ENCODE peak calls at places on chromosomes 5 and 9, in ten cellular contexts. One of them, this sample, is unnamed.

GRCh38 chr5:137858954-137859353 is 8.7 kb upstream of the MYOT start:
- DNase-seq in right atrium auricular region: no peak
- DNase-seq in tibial nerve: no peak
- DNase-seq in fibroblast of pulmonary artery: no peak
- DNase-seq in GM10248: no peak
- DNase-seq in activated T-helper 1 cell treated with anti-CD3 and anti-CD28 coated beads, Interleukin-12 subunit alpha, Interleukin-12 subunit beta, Interleukin-2, Interleukin-4 antibody, amounts not matched to agents 30 ng/mL and 10 ng/mL and 1 ng/mL, durations not matched to agents 14 hours and 24 hours and 36 hours: no peak
- DNase-seq in NCI-H1092 treated with DMSO at 0.1 percent for 48 hours: no peak
- DNase-seq in AG04449: no peak
- DNase-seq in astrocyte: no peak
- DNase-seq in endothelial cell of umbilical vein: no peak
- DNase-seq in this sample: no peak

GRCh38 chr9:135512904-135513303 is 8.3 kb upstream of the LCN1 start:
- DNase-seq in right atrium auricular region: no peak
- DNase-seq in tibial nerve: no peak
- DNase-seq in fibroblast of pulmonary artery: no peak
- DNase-seq in GM10248: no peak
- DNase-seq in activated T-helper 1 cell treated with anti-CD3 and anti-CD28 coated beads, Interleukin-12 subunit alpha, Interleukin-12 subunit beta, Interleukin-2, Interleukin-4 antibody, amounts not matched to agents 30 ng/mL and 10 ng/mL and 1 ng/mL, durations not matched to agents 14 hours and 24 hours and 36 hours: no peak
- DNase-seq in NCI-H1092 treated with DMSO at 0.1 percent for 48 hours: no peak
- DNase-seq in AG04449: no peak
- DNase-seq in astrocyte: peak
- DNase-seq in endothelial cell of umbilical vein: no peak
- DNase-seq in this sample: no peak

GRCh38 chr9:114114364-114114763 is 15.3 kb upstream of the KIF12 start:
- DNase-seq in right atrium auricular region: no peak
- DNase-seq in tibial nerve: no peak
- DNase-seq in fibroblast of pulmonary artery: no peak
- DNase-seq in GM10248: no peak
- DNase-seq in activated T-helper 1 cell treated with anti-CD3 and anti-CD28 coated beads, Interleukin-12 subunit alpha, Interleukin-12 subunit beta, Interleukin-2, Interleukin-4 antibody, amounts not matched to agents 30 ng/mL and 10 ng/mL and 1 ng/mL, durations not matched to agents 14 hours and 24 hours and 36 hours: no peak
- DNase-seq in NCI-H1092 treated with DMSO at 0.1 percent for 48 hours: no peak
- DNase-seq in AG04449: no peak
- DNase-seq in astrocyte: peak
- DNase-seq in endothelial cell of umbilical vein: no peak
- DNase-seq in this sample: no peak

GRCh38 chr9:3848445-3849114 is 322.8 kb upstream of the RFX3 start:
- DNase-seq in right atrium auricular region: no peak
- DNase-seq in tibial nerve: no peak
- DNase-seq in fibroblast of pulmonary artery: peak
- DNase-seq in GM10248: no peak
- DNase-seq in activated T-helper 1 cell treated with anti-CD3 and anti-CD28 coated beads, Interleukin-12 subunit alpha, Interleukin-12 subunit beta, Interleukin-2, Interleukin-4 antibody, amounts not matched to agents 30 ng/mL and 10 ng/mL and 1 ng/mL, durations not matched to agents 14 hours and 24 hours and 36 hours: no peak
- DNase-seq in NCI-H1092 treated with DMSO at 0.1 percent for 48 hours: no peak
- DNase-seq in AG04449: no peak
- DNase-seq in astrocyte: no peak
- DNase-seq in endothelial cell of umbilical vein: peak
- DNase-seq in this sample: peak

GRCh38 chr9:114263853-114264510 is 58.9 kb upstream of the ORM1 start:
- DNase-seq in right atrium auricular region: no peak
- DNase-seq in tibial nerve: no peak
- DNase-seq in fibroblast of pulmonary artery: no peak
- DNase-seq in GM10248: no peak
- DNase-seq in activated T-helper 1 cell treated with anti-CD3 and anti-CD28 coated beads, Interleukin-12 subunit alpha, Interleukin-12 subunit beta, Interleukin-2, Interleukin-4 antibody, amounts not matched to agents 30 ng/mL and 10 ng/mL and 1 ng/mL, durations not matched to agents 14 hours and 24 hours and 36 hours: no peak
- DNase-seq in NCI-H1092 treated with DMSO at 0.1 percent for 48 hours: no peak
- DNase-seq in AG04449: no peak
- DNase-seq in astrocyte: no peak
- DNase-seq in endothelial cell of umbilical vein: no peak
- DNase-seq in this sample: no peak

GRCh38 chr9:90805006-90805993 is 3.7 kb downstream of the SYK start:
- DNase-seq in right atrium auricular region: no peak
- DNase-seq in tibial nerve: no peak
- DNase-seq in fibroblast of pulmonary artery: no peak
- DNase-seq in GM10248: no peak
- DNase-seq in activated T-helper 1 cell treated with anti-CD3 and anti-CD28 coated beads, Interleukin-12 subunit alpha, Interleukin-12 subunit beta, Interleukin-2, Interleukin-4 antibody, amounts not matched to agents 30 ng/mL and 10 ng/mL and 1 ng/mL, durations not matched to agents 14 hours and 24 hours and 36 hours: no peak
- DNase-seq in NCI-H1092 treated with DMSO at 0.1 percent for 48 hours: peak
- DNase-seq in AG04449: no peak
- DNase-seq in astrocyte: no peak
- DNase-seq in endothelial cell of umbilical vein: no peak
- DNase-seq in this sample: peak

GRCh38 chr5:122458278-122458872 is 146.3 kb downstream of the SNCAIP start:
- DNase-seq in right atrium auricular region: no peak
- DNase-seq in tibial nerve: no peak
- DNase-seq in fibroblast of pulmonary artery: peak
- DNase-seq in GM10248: peak
- DNase-seq in activated T-helper 1 cell treated with anti-CD3 and anti-CD28 coated beads, Interleukin-12 subunit alpha, Interleukin-12 subunit beta, Interleukin-2, Interleukin-4 antibody, amounts not matched to agents 30 ng/mL and 10 ng/mL and 1 ng/mL, durations not matched to agents 14 hours and 24 hours and 36 hours: no peak
- DNase-seq in NCI-H1092 treated with DMSO at 0.1 percent for 48 hours: no peak
- DNase-seq in AG04449: no peak
- DNase-seq in astrocyte: no peak
- DNase-seq in endothelial cell of umbilical vein: peak
- DNase-seq in this sample: no peak

GRCh38 chr5:97547999-97548797 is 365.2 kb upstream of the RIOK2 start:
- DNase-seq in right atrium auricular region: no peak
- DNase-seq in tibial nerve: no peak
- DNase-seq in fibroblast of pulmonary artery: peak
- DNase-seq in GM10248: no peak
- DNase-seq in activated T-helper 1 cell treated with anti-CD3 and anti-CD28 coated beads, Interleukin-12 subunit alpha, Interleukin-12 subunit beta, Interleukin-2, Interleukin-4 antibody, amounts not matched to agents 30 ng/mL and 10 ng/mL and 1 ng/mL, durations not matched to agents 14 hours and 24 hours and 36 hours: no peak
- DNase-seq in NCI-H1092 treated with DMSO at 0.1 percent for 48 hours: no peak
- DNase-seq in AG04449: no peak
- DNase-seq in astrocyte: no peak
- DNase-seq in endothelial cell of umbilical vein: peak
- DNase-seq in this sample: no peak

GRCh38 chr9:96327694-96328352 is 25.8 kb upstream of the HSD17B3 start:
- DNase-seq in right atrium auricular region: no peak
- DNase-seq in tibial nerve: peak
- DNase-seq in fibroblast of pulmonary artery: peak
- DNase-seq in GM10248: peak
- DNase-seq in activated T-helper 1 cell treated with anti-CD3 and anti-CD28 coated beads, Interleukin-12 subunit alpha, Interleukin-12 subunit beta, Interleukin-2, Interleukin-4 antibody, amounts not matched to agents 30 ng/mL and 10 ng/mL and 1 ng/mL, durations not matched to agents 14 hours and 24 hours and 36 hours: peak
- DNase-seq in NCI-H1092 treated with DMSO at 0.1 percent for 48 hours: peak
- DNase-seq in AG04449: peak
- DNase-seq in astrocyte: peak
- DNase-seq in endothelial cell of umbilical vein: peak
- DNase-seq in this sample: peak

GRCh38 chr5:40483316-40483715 is 196.4 kb upstream of the PTGER4 start:
- DNase-seq in right atrium auricular region: no peak
- DNase-seq in tibial nerve: no peak
- DNase-seq in fibroblast of pulmonary artery: peak
- DNase-seq in GM10248: no peak
- DNase-seq in activated T-helper 1 cell treated with anti-CD3 and anti-CD28 coated beads, Interleukin-12 subunit alpha, Interleukin-12 subunit beta, Interleukin-2, Interleukin-4 antibody, amounts not matched to agents 30 ng/mL and 10 ng/mL and 1 ng/mL, durations not matched to agents 14 hours and 24 hours and 36 hours: no peak
- DNase-seq in NCI-H1092 treated with DMSO at 0.1 percent for 48 hours: no peak
- DNase-seq in AG04449: no peak
- DNase-seq in astrocyte: no peak
- DNase-seq in endothelial cell of umbilical vein: no peak
- DNase-seq in this sample: no peak

GRCh38 chr5:136033848-136034247 is 5.1 kb downstream of the TGFBI start:
- DNase-seq in right atrium auricular region: no peak
- DNase-seq in tibial nerve: no peak
- DNase-seq in fibroblast of pulmonary artery: peak
- DNase-seq in GM10248: no peak
- DNase-seq in activated T-helper 1 cell treated with anti-CD3 and anti-CD28 coated beads, Interleukin-12 subunit alpha, Interleukin-12 subunit beta, Interleukin-2, Interleukin-4 antibody, amounts not matched to agents 30 ng/mL and 10 ng/mL and 1 ng/mL, durations not matched to agents 14 hours and 24 hours and 36 hours: no peak
- DNase-seq in NCI-H1092 treated with DMSO at 0.1 percent for 48 hours: no peak
- DNase-seq in AG04449: no peak
- DNase-seq in astrocyte: no peak
- DNase-seq in endothelial cell of umbilical vein: no peak
- DNase-seq in this sample: no peak

This sample was measured in G401.